ENCODE peak calls at places on chromosomes 12 and 14, in six cellular contexts. X is HAP-1, M is AG09309, H is lung, U is mucosa of descending colon, Q is left lung. Y is an unnamed sample.

GRCh38 chr12:105922670-105923102 is 216.1 kb downstream of the NUAK1 start:
- DNase-seq in X (no peak), M (peak), H (no peak), U (no peak), Q (no peak), Y (peak)

GRCh38 chr14:82694820-82695219 is 1161.2 kb upstream of the SEL1L start:
- DNase-seq in X (no peak), M (no peak), H (no peak), U (no peak), Q (no peak), Y (no peak)

GRCh38 chr12:50732591-50732990 is 31.3 kb upstream of the ATF1 start:
- DNase-seq in X (no peak), M (peak), H (no peak), U (no peak), Q (no peak), Y (peak)

GRCh38 chr14:51552768-51553426 is 98.8 kb upstream of the FRMD6 start:
- DNase-seq in X (peak), M (no peak), H (no peak), U (no peak), Q (no peak), Y (no peak)

GRCh38 chr12:3133410-3133793 is 56.2 kb downstream of the TSPAN9 start:
- DNase-seq in X (no peak), M (no peak), H (no peak), U (no peak), Q (no peak), Y (no peak)

GRCh38 chr14:93136009-93136408 is 20.3 kb upstream of the ITPK1 start:
- DNase-seq in X (no peak), M (no peak), H (no peak), U (peak), Q (no peak), Y (no peak)

GRCh38 chr12:89859513-89860220 is 151.0 kb upstream of the ATP2B1 start:
- DNase-seq in X (no peak), M (no peak), H (no peak), U (no peak), Q (no peak), Y (no peak)

GRCh38 chr12:5792350-5792749 is 152.7 kb downstream of the ANO2 start:
- DNase-seq in X (no peak), M (no peak), H (no peak), U (no peak), Q (no peak), Y (no peak)

GRCh38 chr12:67025543-67026114 is 243.5 kb upstream of the CAND1 start:
- DNase-seq in X (peak), M (no peak), H (no peak), U (no peak), Q (no peak), Y (no peak)

GRCh38 chr12:127496255-127496654 is 770.7 kb upstream of the TMEM132C start:
- DNase-seq in X (no peak), M (no peak), H (no peak), U (no peak), Q (no peak), Y (no peak)

GRCh38 chr12:52789637-52790426 is 6.1 kb downstream of the KRT3 start:
- DNase-seq in X (peak), M (no peak), H (no peak), U (peak), Q (no peak), Y (no peak)

GRCh38 chr14:51006781-51007211 is 62.5 kb upstream of the PYGL start:
- DNase-seq in X (peak), M (peak), H (peak), U (no peak), Q (no peak), Y (no peak)

GRCh38 chr12:131205534-131205933 is 251.8 kb downstream of the ADGRD1 start:
- DNase-seq in X (no peak), M (no peak), H (no peak), U (no peak), Q (no peak), Y (no peak)

GRCh38 chr12:90953956-90954421 is 987 bp downstream of the CCER1 start:
- DNase-seq in X (peak), M (no peak), H (no peak), U (no peak), Q (no peak), Y (no peak)

GRCh38 chr12:52346596-52346995 is 20.7 kb downstream of the KRT85 start:
- DNase-seq in X (no peak), M (no peak), H (no peak), U (no peak), Q (peak), Y (no peak)

GRCh38 chr14:41605550-41606248 is 977 bp upstream of the LRFN5 start:
- DNase-seq in X (peak), M (no peak), H (no peak), U (no peak), Q (no peak), Y (no peak)

GRCh38 chr12:95994476-95994875 is 1.7 kb downstream of the HAL start:
- DNase-seq in X (no peak), M (no peak), H (no peak), U (no peak), Q (no peak), Y (no peak)

GRCh38 chr12:39685854-39686608 is 66.4 kb upstream of the ABCD2 start:
- DNase-seq in X (no peak), M (no peak), H (no peak), U (no peak), Q (no peak), Y (no peak)

GRCh38 chr14:50551877-50552276 is 8.1 kb upstream of the ATL1 start:
- DNase-seq in X (no peak), M (no peak), H (no peak), U (no peak), Q (no peak), Y (no peak)

GRCh38 chr12:117155278-117156060 is 34.8 kb downstream of the FBXO21 start:
- DNase-seq in X (peak), M (no peak), H (peak), U (peak), Q (peak), Y (no peak)

GRCh38 chr12:104355630-104356029 is 52.1 kb downstream of the EID3 start:
- DNase-seq in X (no peak), M (no peak), H (no peak), U (no peak), Q (no peak), Y (no peak)

GRCh38 chr14:96203635-96204034 is 1.0 kb upstream of the BDKRB2 start:
- DNase-seq in X (no peak), M (no peak), H (no peak), U (no peak), Q (no peak), Y (no peak)

GRCh38 chr12:67457799-67458680 is 188.9 kb downstream of the CAND1 start:
- DNase-seq in X (no peak), M (no peak), H (no peak), U (no peak), Q (no peak), Y (no peak)

GRCh38 chr12:104974626-104975290 is 11.4 kb upstream of the NOPCHAP1 start:
- DNase-seq in X (no peak), M (no peak), H (no peak), U (no peak), Q (peak), Y (no peak)

GRCh38 chr12:123271182-123271491 is 519 bp downstream of the CDK2AP1 start:
- DNase-seq in X (peak), M (no peak), H (peak), U (peak), Q (peak), Y (peak)

GRCh38 chr12:103928736-103929050 is 1.5 kb upstream of the HSP90B1 start:
- DNase-seq in X (no peak), M (no peak), H (no peak), U (peak), Q (peak), Y (no peak)

GRCh38 chr14:37678916-37679315 is 83.5 kb downstream of the TTC6 start:
- DNase-seq in X (no peak), M (no peak), H (no peak), U (no peak), Q (no peak), Y (peak)

GRCh38 chr14:71363961-71364360 is 456.7 kb downstream of the PCNX1 start:
- DNase-seq in X (no peak), M (peak), H (no peak), U (no peak), Q (no peak), Y (peak)

GRCh38 chr14:32397871-32398640 is 69.0 kb downstream of the AKAP6 start:
- DNase-seq in X (no peak), M (peak), H (no peak), U (no peak), Q (no peak), Y (no peak)

DNA sequence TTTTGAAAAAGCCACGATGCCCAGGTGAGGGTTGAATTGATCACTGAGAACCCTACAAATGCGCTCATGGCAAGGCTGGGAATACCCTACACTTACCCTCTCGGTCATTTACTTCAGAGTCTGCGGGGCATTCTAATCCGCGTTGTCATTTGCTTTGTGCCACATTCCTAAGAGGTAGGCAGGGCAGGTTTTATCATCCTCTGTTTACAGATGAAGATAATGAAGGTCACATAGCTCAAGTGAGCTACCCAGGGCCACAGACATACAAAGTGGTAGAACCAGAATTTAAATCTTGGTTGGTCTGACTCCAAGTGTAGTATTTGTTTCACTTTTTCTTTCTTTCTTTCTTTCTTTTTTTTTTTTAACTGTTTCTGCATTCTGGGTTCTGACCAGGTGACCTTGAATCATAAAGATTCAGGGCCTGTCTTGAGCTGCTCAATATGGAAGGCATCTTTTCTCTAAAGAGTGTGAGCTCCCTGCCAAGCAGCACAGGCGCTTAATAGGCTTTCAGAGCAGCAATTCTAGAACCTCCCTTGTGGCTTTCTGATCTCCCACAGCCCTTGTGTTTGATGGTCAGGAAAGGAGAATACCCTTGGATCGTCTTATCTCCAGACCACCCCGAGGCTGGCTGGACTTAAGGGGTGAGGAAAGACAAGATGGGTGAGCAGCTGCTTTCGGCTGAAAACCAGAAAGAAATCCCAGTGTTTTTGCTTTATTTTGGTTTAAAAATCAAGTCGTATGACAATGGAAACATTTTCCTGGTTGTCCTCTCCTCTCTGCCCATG is 662 bp upstream of the BATF start:
- DNase-seq in X (no peak), M (no peak), H (no peak), U (no peak), Q (no peak), Y (no peak)
- H3K4me3 ChIP-seq in X (no peak), M (no peak), H (no peak), U (no peak), Q (peak), Y (no peak)

DNA sequence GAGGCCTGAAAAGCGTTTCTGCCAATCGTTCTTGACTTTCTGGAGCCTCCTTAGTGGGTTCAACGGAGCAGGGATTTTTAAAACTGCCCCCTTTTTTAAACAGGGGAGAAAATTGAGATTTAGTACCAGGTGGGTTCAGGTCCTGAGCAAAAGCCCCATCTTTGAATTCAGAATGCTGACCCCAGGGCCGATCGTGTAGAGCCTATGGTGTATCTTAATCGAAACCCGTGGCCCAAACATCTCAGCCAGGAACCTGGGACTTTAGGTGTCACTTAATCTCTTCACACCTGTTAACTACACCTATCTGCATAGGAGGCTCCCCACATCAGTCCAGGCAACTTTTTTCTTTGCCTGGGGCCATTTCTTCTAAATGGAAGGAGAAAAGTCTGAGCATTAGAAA is 6.4 kb upstream of the TBX5 start:
- DNase-seq in X (no peak), M (no peak), H (no peak), U (no peak), Q (no peak), Y (no peak)
- H3K4me3 ChIP-seq in X (no peak), M (no peak), H (no peak), U (no peak), Q (no peak), Y (no peak)

GRCh38 chr12:63821781-63822251 is 22.7 kb upstream of the SRGAP1 start:
- DNase-seq in X (no peak), M (no peak), H (no peak), U (no peak), Q (no peak), Y (peak)
- H3K4me3 ChIP-seq in X (no peak), M (peak), H (peak), U (no peak), Q (peak), Y (peak)

GRCh38 chr12:24815087-24815423 is 133.8 kb downstream of the BCAT1 start:
- DNase-seq in X (no peak), M (no peak), H (no peak), U (no peak), Q (no peak), Y (no peak)
- H3K4me3 ChIP-seq in X (no peak), M (no peak), H (no peak), U (no peak), Q (no peak), Y (no peak)

GRCh38 chr12:7581046-7581445 is 77.5 kb upstream of the CD163 start:
- DNase-seq in X (no peak), M (no peak), H (no peak), U (no peak), Q (no peak), Y (no peak)
- H3K4me3 ChIP-seq in X (no peak), M (no peak), H (no peak), U (no peak), Q (no peak), Y (no peak)

DNA sequence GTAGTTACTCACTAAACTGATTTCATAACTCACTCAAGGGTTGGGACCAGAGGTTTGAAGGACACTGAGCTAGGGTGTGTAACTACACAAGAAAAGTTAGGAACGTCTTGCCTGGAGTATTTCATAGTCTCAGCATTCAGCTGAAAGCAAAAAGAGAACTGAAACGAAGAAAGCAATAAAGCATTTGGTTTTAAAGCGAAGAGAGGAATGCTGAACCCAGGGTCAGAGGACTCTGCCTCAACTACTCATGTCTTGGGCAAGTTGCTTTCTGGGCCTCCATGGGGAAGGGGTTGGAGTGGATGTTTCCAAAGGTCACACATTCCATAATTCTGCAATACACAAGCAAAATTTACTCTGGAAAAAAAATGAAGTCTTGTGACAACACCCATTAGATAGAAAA is 1.4 kb downstream of the GNS start:
- DNase-seq in X (no peak), M (no peak), H (no peak), U (no peak), Q (no peak), Y (no peak)
- H3K4me3 ChIP-seq in X (no peak), M (no peak), H (no peak), U (no peak), Q (peak), Y (no peak)

DNA sequence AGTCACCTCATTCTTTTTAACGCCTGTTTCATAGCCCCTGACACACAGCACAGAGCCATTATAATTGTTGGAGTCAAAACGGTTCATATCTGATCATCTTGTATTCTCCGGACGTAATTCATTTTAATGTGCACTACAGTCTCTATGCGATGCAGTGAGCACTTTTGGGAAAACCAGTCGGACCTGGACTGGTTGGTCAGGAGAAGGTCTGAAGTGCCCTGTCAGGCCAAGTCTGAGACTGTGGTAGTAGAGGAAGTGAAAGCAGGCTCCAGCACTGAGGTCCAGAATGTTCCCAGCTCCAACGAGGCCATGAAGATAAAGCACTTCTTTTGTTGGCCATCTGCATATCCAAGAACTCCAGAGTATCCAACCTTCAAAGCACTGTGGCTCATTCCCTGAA is 117.1 kb upstream of the NCOR2 start:
- DNase-seq in X (no peak), M (no peak), H (no peak), U (no peak), Q (peak), Y (no peak)
- H3K4me3 ChIP-seq in X (no peak), M (peak), H (no peak), U (no peak), Q (no peak), Y (peak)

GRCh38 chr14:24338843-24339242 is 948 bp downstream of the RIPK3 start:
- DNase-seq in X (no peak), M (no peak), H (no peak), U (no peak), Q (no peak), Y (no peak)

GRCh38 chr14:24337144-24337823 is 2.4 kb upstream of the ADCY4 start:
- DNase-seq in X (no peak), M (no peak), H (no peak), U (no peak), Q (no peak), Y (no peak)

GRCh38 chr14:24337824-24338175 is 2.0 kb downstream of the RIPK3 start:
- DNase-seq in X (no peak), M (no peak), H (no peak), U (no peak), Q (no peak), Y (no peak)

GRCh38 chr14:24334431-24335271 is at the start of gene ADCY4:
- DNase-seq in X (no peak), M (no peak), H (no peak), U (peak), Q (no peak), Y (no peak)

GRCh38 chr14:24335461-24336146 is 733 bp upstream of the ADCY4 start:
- DNase-seq in X (no peak), M (no peak), H (no peak), U (no peak), Q (no peak), Y (no peak)
- H3K4me3 ChIP-seq in X (no peak), M (no peak), H (no peak), U (no peak), Q (peak), Y (no peak)

GRCh38 chr12:57753938-57754337 is 965 bp upstream of the MARCHF9 start:
- DNase-seq in X (no peak), M (no peak), H (no peak), U (no peak), Q (no peak), Y (no peak)
- H3K4me3 ChIP-seq in X (no peak), M (no peak), H (no peak), U (no peak), Q (no peak), Y (no peak)

Y was measured in brain microvascular endothelial cell.